ENCODE peak calls at places on chromosomes 2 and 18, in seven cellular contexts. J, V, R, X, K, B and U are unnamed samples. For H3K4me1, the result is how much of the 10 kb centered on the place peaks cover.

GRCh38 chr2:16152101-16152927 is 212.0 kb downstream of the MYCN start:
- DNase-seq in J (no peak), V (no peak), R (no peak), X (no peak), K (no peak), B (no peak), U (no peak)

GRCh38 chr2:122179492-122180070 is 424.1 kb downstream of the TSN start:
- DNase-seq in J (no peak), V (no peak), R (no peak), X (no peak), K (no peak), B (no peak), U (no peak)

GRCh38 chr2:37676274-37676673 is 4.8 kb upstream of the CDC42EP3 start:
- DNase-seq in J (no peak), V (no peak), R (no peak), X (no peak), K (no peak), B (no peak), U (no peak)

GRCh38 chr2:233351423-233351822 is 2.9 kb upstream of the DGKD start:
- DNase-seq in J (no peak), V (no peak), R (no peak), X (no peak), K (no peak), B (no peak), U (no peak)

GRCh38 chr2:122575076-122575475 is 819.6 kb downstream of the TSN start:
- DNase-seq in J (no peak), V (no peak), R (no peak), X (no peak), K (no peak), B (no peak), U (no peak)

GRCh38 chr2:105388971-105389381 is 9.9 kb downstream of the FHL2 start:
- DNase-seq in J (no peak), V (no peak), R (no peak), X (no peak), K (no peak), B (no peak), U (no peak)

GRCh38 chr2:102449370-102449974 is 23.6 kb upstream of the SLC9A4 start:
- DNase-seq in J (peak), V (no peak), R (no peak), X (no peak), K (peak), B (peak), U (no peak)

GRCh38 chr2:224925822-224926124 is 116.5 kb downstream of the DOCK10 start:
- DNase-seq in J (no peak), V (no peak), R (no peak), X (no peak), K (no peak), B (no peak), U (no peak)

GRCh38 chr2:53202063-53202462 is 565.5 kb upstream of the CHAC2 start:
- DNase-seq in J (peak), V (no peak), R (no peak), X (no peak), K (no peak), B (peak), U (no peak)

GRCh38 chr2:21774691-21775090 is 650.9 kb downstream of the TDRD15 start:
- DNase-seq in J (no peak), V (no peak), R (no peak), X (no peak), K (no peak), B (no peak), U (no peak)

GRCh38 chr2:46130511-46130910 is 166.7 kb upstream of the EPAS1 start:
- DNase-seq in J (no peak), V (no peak), R (no peak), X (no peak), K (no peak), B (no peak), U (no peak)

GRCh38 chr2:69429491-69430183 is 7.6 kb downstream of the NFU1 start:
- DNase-seq in J (no peak), V (no peak), R (no peak), X (no peak), K (no peak), B (no peak), U (no peak)

GRCh38 chr2:6073260-6074141 is 381.3 kb downstream of the SOX11 start:
- DNase-seq in J (peak), V (peak), R (no peak), X (no peak), K (no peak), B (no peak), U (no peak)

GRCh38 chr2:219997341-219997851 is 370.0 kb downstream of the SLC4A3 start:
- DNase-seq in J (no peak), V (peak), R (no peak), X (no peak), K (no peak), B (no peak), U (no peak)

GRCh38 chr18:53025247-53025646 is 685.2 kb downstream of the DCC start:
- DNase-seq in J (no peak), V (no peak), R (no peak), X (no peak), K (no peak), B (no peak), U (no peak)

GRCh38 chr2:176082885-176083731 is 654 bp downstream of the EVX2 start:
- DNase-seq in J (no peak), V (no peak), R (no peak), X (no peak), K (no peak), B (no peak), U (no peak)

GRCh38 chr2:176085120-176085788 is 1.5 kb upstream of the EVX2 start:
- DNase-seq in J (no peak), V (no peak), R (no peak), X (no peak), K (no peak), B (no peak), U (no peak)

GRCh38 chr2:176081993-176082884 is 1.5 kb downstream of the EVX2 start:
- DNase-seq in J (no peak), V (no peak), R (no peak), X (no peak), K (no peak), B (no peak), U (peak)

GRCh38 chr2:176084629-176085119 is 912 bp upstream of the EVX2 start:
- DNase-seq in J (no peak), V (no peak), R (no peak), X (no peak), K (no peak), B (no peak), U (no peak)

DNA sequence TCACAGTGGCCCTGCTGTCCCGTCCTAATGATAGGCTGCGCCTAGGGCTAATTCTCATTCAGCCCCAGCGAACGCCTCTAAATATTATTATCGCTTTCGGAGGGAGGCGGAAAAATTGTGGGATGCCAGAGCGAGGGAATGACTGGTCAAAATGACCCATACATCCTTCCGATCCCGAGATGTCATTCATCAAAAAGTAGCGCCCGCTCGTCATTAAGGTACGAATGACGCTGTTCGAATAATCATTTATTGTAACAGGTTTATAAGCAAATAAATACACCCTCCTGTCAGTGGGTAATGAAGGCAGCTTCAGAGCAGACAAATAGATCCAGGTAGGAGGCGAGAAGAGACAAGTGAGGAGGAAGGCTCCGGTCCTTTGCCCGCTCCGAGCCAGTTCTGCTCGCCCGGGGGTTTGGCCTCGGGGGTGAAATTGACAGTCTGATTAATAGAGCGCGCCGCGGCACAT is at the start of gene EVX2:
- DNase-seq in J (no peak), V (no peak), R (no peak), X (no peak), K (no peak), B (no peak), U (no peak)
- H3K4me1 ChIP-seq in J (under half), V (under half), R (under half), X (under half), K (under half), B (under half), U (half or more)

DNA sequence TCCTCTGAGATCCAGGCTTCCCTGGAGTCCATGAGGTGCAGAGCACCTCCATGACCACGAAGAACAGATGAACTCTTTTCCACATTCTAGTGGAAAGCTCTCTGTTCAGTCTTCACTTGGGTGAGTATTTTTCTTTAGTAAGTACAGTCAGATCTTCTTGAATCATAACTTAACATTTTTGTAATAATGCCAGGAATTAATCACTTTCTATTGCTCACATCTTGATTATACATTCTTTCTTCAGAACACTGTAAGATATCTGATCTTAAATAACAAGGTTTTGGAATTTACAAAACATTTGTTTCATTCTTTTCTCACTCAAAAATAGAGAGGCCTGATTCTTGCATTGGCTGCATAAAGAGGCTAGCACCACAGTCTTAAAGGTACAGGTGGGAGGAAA is 45.4 kb upstream of the RND3 start:
- DNase-seq in J (no peak), V (no peak), R (no peak), X (no peak), K (no peak), B (no peak), U (no peak)
- H3K4me3 ChIP-seq in J (no peak), V (no peak), R (no peak), X (no peak), K (no peak), B (no peak), U (no peak)

GRCh38 chr2:170950221-170950737 is 21.2 kb downstream of the GORASP2 start:
- DNase-seq in J (no peak), V (no peak), R (no peak), X (no peak), K (no peak), B (no peak), U (no peak)

GRCh38 chr2:170944545-170944944 is 15.5 kb downstream of the GORASP2 start:
- DNase-seq in J (no peak), V (no peak), R (no peak), X (no peak), K (no peak), B (no peak), U (no peak)

GRCh38 chr2:170953976-170954375 is 24.9 kb downstream of the GORASP2 start:
- DNase-seq in J (no peak), V (no peak), R (no peak), X (no peak), K (no peak), B (no peak), U (no peak)

GRCh38 chr2:170943596-170943995 is 14.5 kb downstream of the GORASP2 start:
- DNase-seq in J (no peak), V (no peak), R (no peak), X (no peak), K (no peak), B (no peak), U (no peak)

GRCh38 chr2:170949415-170949814 is 20.4 kb downstream of the GORASP2 start:
- DNase-seq in J (no peak), V (no peak), R (no peak), X (no peak), K (no peak), B (no peak), U (no peak)
- H3K4me1 ChIP-seq in J (under half), V (under half), R (under half), X (under half), K (under half), B (under half), U (under half)

GRCh38 chr2:56369316-56369715 is 185.5 kb downstream of the CCDC85A start:
- DNase-seq in J (no peak), V (no peak), R (no peak), X (no peak), K (no peak), B (no peak), U (no peak)

GRCh38 chr2:56376699-56377665 is 193.2 kb downstream of the CCDC85A start:
- DNase-seq in J (no peak), V (no peak), R (no peak), X (no peak), K (no peak), B (no peak), U (no peak)

DNA sequence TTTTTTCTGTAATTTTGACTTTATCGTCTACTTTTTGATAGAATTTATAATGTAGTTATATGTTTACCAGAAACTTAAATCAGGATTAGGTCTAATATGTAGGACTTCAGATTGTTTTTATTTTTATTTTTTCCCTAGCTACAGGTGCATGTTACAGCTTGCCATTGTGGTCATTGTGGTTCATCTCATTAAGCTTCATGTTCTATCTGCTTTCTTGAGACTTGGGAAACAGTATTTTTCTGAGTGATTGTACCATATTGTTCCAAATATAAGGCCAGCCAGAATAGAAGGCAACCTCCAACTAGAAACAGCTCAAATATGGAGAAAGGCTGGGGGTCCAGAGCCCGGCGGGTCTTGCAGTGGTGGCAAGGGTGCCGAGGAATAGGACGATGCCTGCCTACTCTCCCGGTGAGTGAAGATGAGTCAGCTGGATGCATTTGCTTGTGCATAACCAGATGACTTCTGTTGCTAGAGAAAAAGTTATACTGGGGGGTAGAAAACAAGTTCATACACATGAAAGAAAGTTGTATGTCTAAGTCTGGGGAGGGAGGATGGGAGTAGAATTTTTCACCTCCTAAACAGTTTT is 188.4 kb downstream of the CCDC85A start:
- DNase-seq in J (no peak), V (no peak), R (no peak), X (no peak), K (no peak), B (no peak), U (no peak)
- H3K4me3 ChIP-seq in J (no peak), V (no peak), R (no peak), X (no peak), K (no peak), B (no peak), U (no peak)

GRCh38 chr2:119249855-119250775 is 26.5 kb downstream of the STEAP3 start:
- DNase-seq in J (no peak), V (no peak), R (no peak), X (no peak), K (no peak), B (no peak), U (no peak)
- H3K4me1 ChIP-seq in J (under half), V (under half), R (under half), X (under half), K (under half), B (under half), U (under half)

GRCh38 chr18:75161629-75162028 is 47.3 kb downstream of the PTGR3 start:
- DNase-seq in J (peak), V (no peak), R (peak), X (no peak), K (no peak), B (peak), U (no peak)
- H3K4me3 ChIP-seq in J (no peak), V (no peak), R (peak), X (peak), K (peak), B (peak), U (peak)

GRCh38 chr18:48833701-48834394 is 116.9 kb downstream of the SMAD7 start:
- DNase-seq in J (peak), V (no peak), R (peak), X (peak), K (peak), B (no peak), U (peak)
- H3K4me1 ChIP-seq in J (under half), V (under half), R (under half), X (under half), K (half or more), B (half or more), U (under half)

GRCh38 chr18:55406374-55407045 is 181.5 kb downstream of the TCF4 start:
- DNase-seq in J (no peak), V (no peak), R (peak), X (no peak), K (no peak), B (no peak), U (no peak)

GRCh38 chr18:55407191-55407590 is 180.8 kb downstream of the TCF4 start:
- DNase-seq in J (no peak), V (no peak), R (no peak), X (no peak), K (no peak), B (no peak), U (no peak)

GRCh38 chr18:55404136-55404810 is 183.7 kb downstream of the TCF4 start:
- DNase-seq in J (no peak), V (no peak), R (no peak), X (no peak), K (no peak), B (no peak), U (no peak)

GRCh38 chr18:55404811-55405654 is 183.0 kb downstream of the TCF4 start:
- DNase-seq in J (no peak), V (no peak), R (no peak), X (no peak), K (no peak), B (no peak), U (no peak)

DNA sequence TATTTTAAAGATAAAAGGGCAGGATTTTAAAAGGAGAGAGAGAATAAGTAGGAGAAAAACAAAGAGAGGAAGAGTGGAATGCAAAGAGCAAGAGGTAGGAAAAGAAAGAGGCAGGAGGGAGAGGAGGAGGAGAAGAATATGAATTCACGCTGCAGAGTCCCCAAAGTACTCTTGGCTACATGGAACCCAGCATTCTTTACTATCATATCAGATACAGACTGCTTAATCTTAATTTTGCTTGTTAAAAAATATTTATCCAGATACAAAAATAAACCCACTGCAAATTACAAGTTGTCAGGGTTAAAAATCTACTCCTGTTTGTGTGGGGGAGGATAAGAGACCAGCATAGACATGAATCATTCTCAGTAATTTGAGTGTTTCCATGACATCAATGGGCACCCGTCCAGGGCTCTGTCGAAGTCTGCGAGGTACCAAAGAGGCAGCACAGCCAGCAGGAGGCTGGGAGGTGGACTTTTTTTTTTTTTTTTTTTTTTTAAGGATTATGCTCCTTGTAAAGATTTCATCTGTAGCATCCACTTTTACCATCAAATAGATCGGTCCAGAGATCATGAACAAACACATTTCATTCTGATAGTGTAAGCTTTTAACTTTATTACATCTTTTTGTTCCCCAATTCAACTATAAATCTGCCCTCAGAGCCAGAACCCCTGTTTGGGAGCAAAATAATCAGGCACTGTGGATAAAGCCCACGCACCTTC is 182.2 kb downstream of the TCF4 start:
- DNase-seq in J (no peak), V (no peak), R (peak), X (peak), K (no peak), B (no peak), U (peak)
- H3K4me3 ChIP-seq in J (no peak), V (no peak), R (peak), X (no peak), K (no peak), B (no peak), U (no peak)

GRCh38 chr2:43459455-43459854 is 136.4 kb downstream of the THADA start:
- DNase-seq in J (no peak), V (no peak), R (no peak), X (no peak), K (no peak), B (no peak), U (no peak)
- H3K4me1 ChIP-seq in J (under half), V (under half), R (under half), X (half or more), K (under half), B (under half), U (under half)

DNA sequence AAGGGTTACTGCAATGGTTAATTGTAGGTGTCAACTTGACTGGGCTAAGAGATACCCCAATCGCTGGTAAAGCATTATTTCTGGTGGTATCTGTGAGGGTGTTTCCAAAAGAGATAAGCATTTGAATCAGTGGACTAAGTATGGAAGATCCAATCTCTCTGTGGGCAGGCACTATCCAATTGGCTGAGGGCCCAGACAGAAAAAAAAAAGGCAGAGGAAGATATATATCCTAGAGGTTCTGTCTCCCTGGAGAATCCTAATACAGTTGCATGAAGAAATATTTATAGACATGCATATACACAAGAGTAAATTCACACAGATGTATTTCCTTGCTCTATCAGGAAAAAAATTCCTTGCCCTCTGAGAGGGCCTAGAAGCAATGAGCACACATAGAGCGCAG is 43.9 kb downstream of the TBC1D8 start:
- DNase-seq in J (no peak), V (no peak), R (no peak), X (no peak), K (no peak), B (no peak), U (no peak)
- H3K4me3 ChIP-seq in J (no peak), V (no peak), R (no peak), X (no peak), K (no peak), B (no peak), U (no peak)